ENCODE peak calls at places on chromosome 13, in nine cellular contexts. B is effector CD4-positive, alpha-beta T cell; E is Ammon's horn; C is amniotic epithelial cell; U is DMS153; V is naive thymus-derived CD4-positive, alpha-beta T cell; O is ELR; Z is HS-5; K is stimulated activated CD8-positive, alpha-beta memory T cell treated with anti-CD3 and anti-CD28 coated beads, Interleukin-12 subunit alpha, Interleukin-12 subunit beta, amount 100 ng/mL, for 1 hour. F is an unnamed sample.

GRCh38 chr13:24147570-24147963 is 13.0 kb upstream of the SPATA13 start:
- DNase-seq in B (no peak), E (no peak), C (no peak), U (no peak), V (no peak), O (no peak), Z (no peak), K (no peak), F (no peak)

GRCh38 chr13:108006619-108007018 is 208.7 kb downstream of the LIG4 start:
- DNase-seq in B (no peak), E (no peak), C (no peak), U (no peak), V (no peak), O (no peak), Z (no peak), K (no peak), F (no peak)

GRCh38 chr13:59745395-59745788 is 418.3 kb downstream of the DIAPH3 start:
- DNase-seq in B (no peak), E (no peak), C (peak; percentile 55), U (no peak), V (no peak), O (peak; percentile 41), Z (no peak), K (no peak), F (no peak)

GRCh38 chr13:57569981-57570380 is 61.6 kb upstream of the PCDH17 start:
- DNase-seq in B (no peak), E (no peak), C (no peak), U (no peak), V (no peak), O (no peak), Z (peak; percentile 4), K (no peak), F (no peak)

GRCh38 chr13:57424379-57424778 is 207.2 kb upstream of the PCDH17 start:
- DNase-seq in B (no peak), E (no peak), C (no peak), U (no peak), V (no peak), O (no peak), Z (no peak), K (no peak), F (no peak)

GRCh38 chr13:76597868-76598267 is 288.3 kb downstream of the KCTD12 start:
- DNase-seq in B (no peak), E (no peak), C (no peak), U (peak; percentile 73), V (no peak), O (no peak), Z (no peak), K (no peak), F (no peak)

GRCh38 chr13:48400820-48401219 is 12.1 kb downstream of the LPAR6 start:
- DNase-seq in B (no peak), E (no peak), C (peak; percentile 70), U (no peak), V (peak; percentile 42), O (peak; percentile 81), Z (no peak), K (no peak), F (peak; percentile 85)

GRCh38 chr13:80873589-80873988 is 532.7 kb upstream of the SPRY2 start:
- DNase-seq in B (no peak), E (peak; percentile 29), C (no peak), U (no peak), V (no peak), O (peak; percentile 40), Z (no peak), K (peak; percentile 4), F (no peak)

GRCh38 chr13:44058586-44059238 is 179.0 kb downstream of the LACC1 start:
- DNase-seq in B (no peak), E (peak; percentile 19), C (no peak), U (no peak), V (no peak), O (no peak), Z (no peak), K (no peak), F (no peak)

GRCh38 chr13:91955546-91956355 is 557.3 kb downstream of the GPC5 start:
- DNase-seq in B (no peak), E (no peak), C (no peak), U (no peak), V (no peak), O (no peak), Z (no peak), K (no peak), F (no peak)

GRCh38 chr13:30804474-30804873 is 69.1 kb downstream of the ALOX5AP start:
- DNase-seq in B (no peak), E (no peak), C (no peak), U (no peak), V (no peak), O (peak; percentile 46), Z (no peak), K (no peak), F (no peak)

GRCh38 chr13:39415403-39415802 is 187.6 kb downstream of the LHFPL6 start:
- DNase-seq in B (no peak), E (peak; percentile 59), C (peak; percentile 54), U (no peak), V (no peak), O (peak; percentile 65), Z (no peak), K (no peak), F (peak; percentile 51)

GRCh38 chr13:112828082-112828699 is 138.4 kb downstream of the ATP11A start:
- DNase-seq in B (no peak), E (no peak), C (no peak), U (no peak), V (no peak), O (no peak), Z (no peak), K (no peak), F (no peak)

GRCh38 chr13:30857018-30857417 is 49.1 kb upstream of the MEDAG start:
- DNase-seq in B (no peak), E (no peak), C (no peak), U (no peak), V (no peak), O (no peak), Z (no peak), K (no peak), F (no peak)

GRCh38 chr13:79481685-79482052 is 714 bp downstream of the NDFIP2 start:
- DNase-seq in B (peak; percentile 24), E (no peak), C (no peak), U (no peak), V (peak; percentile 30), O (peak; percentile 42), Z (no peak), K (no peak), F (no peak)

GRCh38 chr13:31310781-31311180 is 111.0 kb downstream of the B3GLCT start:
- DNase-seq in B (no peak), E (no peak), C (no peak), U (no peak), V (no peak), O (no peak), Z (no peak), K (no peak), F (no peak)

GRCh38 chr13:108859202-108860012 is 230.0 kb downstream of the MYO16 start:
- DNase-seq in B (no peak), E (no peak), C (peak; percentile 73), U (no peak), V (no peak), O (peak; percentile 24), Z (peak; percentile 22), K (no peak), F (peak; percentile 80)

GRCh38 chr13:34011552-34012085 is 193.7 kb downstream of the RFC3 start:
- DNase-seq in B (no peak), E (no peak), C (no peak), U (peak; percentile 27), V (no peak), O (no peak), Z (no peak), K (no peak), F (no peak)

GRCh38 chr13:29999492-30000372 is 149.3 kb upstream of the UBL3 start:
- DNase-seq in B (no peak), E (no peak), C (no peak), U (no peak), V (no peak), O (no peak), Z (no peak), K (no peak), F (no peak)

GRCh38 chr13:23888658-23889597 is at the start of gene MIPEP:
- DNase-seq in B (peak; percentile 75), E (peak; percentile 98), C (peak; percentile 93), U (peak; percentile 89), V (peak; percentile 85), O (peak; percentile 97), Z (peak; percentile 34), K (peak; percentile 81), F (peak; percentile 95)

GRCh38 chr13:41668130-41668757 is 210.9 kb downstream of the RGCC start:
- DNase-seq in B (peak; percentile 7), E (peak; percentile 95), C (peak; percentile 96), U (peak; percentile 88), V (peak; percentile 61), O (peak; percentile 89), Z (peak; percentile 41), K (no peak), F (peak; percentile 84)

GRCh38 chr13:100063333-100063732 is 25.6 kb upstream of the PCCA start:
- DNase-seq in B (no peak), E (no peak), C (peak; percentile 34), U (no peak), V (no peak), O (no peak), Z (no peak), K (no peak), F (no peak)

GRCh38 chr13:79485014-79485441 is 4.1 kb downstream of the NDFIP2 start:
- DNase-seq in B (no peak), E (no peak), C (peak; percentile 87), U (no peak), V (no peak), O (peak; percentile 88), Z (peak; percentile 61), K (no peak), F (peak; percentile 94)

GRCh38 chr13:98972627-98973026 is 5.2 kb downstream of the DOCK9 start:
- DNase-seq in B (no peak), E (no peak), C (peak; percentile 56), U (no peak), V (no peak), O (peak; percentile 96), Z (no peak), K (no peak), F (peak; percentile 93)

GRCh38 chr13:27600712-27601111 is 19.6 kb downstream of the LNX2 start:
- DNase-seq in B (no peak), E (no peak), C (no peak), U (no peak), V (no peak), O (no peak), Z (no peak), K (no peak), F (no peak)

GRCh38 chr13:49023441-49023840 is 47.7 kb downstream of the FNDC3A start:
- DNase-seq in B (no peak), E (no peak), C (peak; percentile 71), U (no peak), V (no peak), O (peak; percentile 92), Z (peak; percentile 68), K (no peak), F (peak; percentile 83)

GRCh38 chr13:30840515-30840914 is 65.6 kb upstream of the MEDAG start:
- DNase-seq in B (no peak), E (no peak), C (no peak), U (no peak), V (no peak), O (no peak), Z (no peak), K (no peak), F (no peak)

GRCh38 chr13:92500192-92500591 is 726.4 kb upstream of the GPC6 start:
- DNase-seq in B (no peak), E (no peak), C (peak; percentile 8), U (no peak), V (no peak), O (no peak), Z (no peak), K (no peak), F (no peak)

GRCh38 chr13:44231786-44232516 is 141.7 kb upstream of the SERP2 start:
- DNase-seq in B (no peak), E (no peak), C (peak; percentile 97), U (peak; percentile 93), V (no peak), O (peak; percentile 97), Z (peak; percentile 82), K (no peak), F (peak; percentile 88)

GRCh38 chr13:32840840-32841713 is 175.1 kb upstream of the KL start:
- DNase-seq in B (no peak), E (no peak), C (no peak), U (no peak), V (no peak), O (no peak), Z (no peak), K (no peak), F (no peak)

GRCh38 chr13:72204291-72204690 is 337.3 kb upstream of the DACH1 start:
- DNase-seq in B (no peak), E (no peak), C (no peak), U (no peak), V (no peak), O (peak; percentile 55), Z (peak; percentile 25), K (no peak), F (peak; percentile 65)